ENCODE peak calls at places on chromosomes 7 and 10, in six cellular contexts. One of them, this sample, is unnamed.
A peak's percentile ranks its signal among the peaks of the same experiment; 100 is the strongest.

GRCh38 chr10:131590567-131590966 is 279.0 kb upstream of the TCERG1L start:
- DNase-seq in T-helper 2 cell: no peak
- DNase-seq in adipocyte: no peak
- DNase-seq in GM04504: no peak
- DNase-seq in Right ventricle myocardium inferior: no peak
- DNase-seq in activated CD4-positive, alpha-beta memory T cell treated with anti-CD3 and anti-CD28 coated beads, Interleukin-2, amount 10 ng/mL, durations not matched to agents 7 days and 5 days: no peak
- DNase-seq in this sample: no peak

GRCh38 chr7:103150192-103150591 is 1.3 kb upstream of the NAPEPLD start:
- DNase-seq in activated CD4-positive, alpha-beta memory T cell treated with anti-CD3 and anti-CD28 coated beads, Interleukin-2, amount 10 ng/mL, durations not matched to agents 7 days and 5 days: no peak
- DNase-seq in T-helper 2 cell: no peak
- DNase-seq in Right ventricle myocardium inferior: no peak
- DNase-seq in GM04504: no peak
- DNase-seq in adipocyte: no peak
- DNase-seq in this sample: no peak

GRCh38 chr7:24971333-24972165 is 8.4 kb downstream of the OSBPL3 start:
- DNase-seq in adipocyte: peak; percentile 82
- DNase-seq in T-helper 2 cell: no peak
- DNase-seq in GM04504: peak; percentile 90
- DNase-seq in Right ventricle myocardium inferior: no peak
- DNase-seq in activated CD4-positive, alpha-beta memory T cell treated with anti-CD3 and anti-CD28 coated beads, Interleukin-2, amount 10 ng/mL, durations not matched to agents 7 days and 5 days: peak; percentile 17
- DNase-seq in this sample: peak; percentile 83

GRCh38 chr7:85023066-85023687 is 163.7 kb downstream of the SEMA3D start:
- DNase-seq in activated CD4-positive, alpha-beta memory T cell treated with anti-CD3 and anti-CD28 coated beads, Interleukin-2, amount 10 ng/mL, durations not matched to agents 7 days and 5 days: no peak
- DNase-seq in adipocyte: peak; percentile 84
- DNase-seq in GM04504: peak; percentile 23
- DNase-seq in T-helper 2 cell: no peak
- DNase-seq in Right ventricle myocardium inferior: no peak
- DNase-seq in this sample: peak; percentile 21

GRCh38 chr10:28722065-28722803 is 44.9 kb downstream of the BAMBI start:
- DNase-seq in T-helper 2 cell: no peak
- DNase-seq in GM04504: no peak
- DNase-seq in adipocyte: peak; percentile 68
- DNase-seq in Right ventricle myocardium inferior: peak; percentile 63
- DNase-seq in activated CD4-positive, alpha-beta memory T cell treated with anti-CD3 and anti-CD28 coated beads, Interleukin-2, amount 10 ng/mL, durations not matched to agents 7 days and 5 days: no peak
- DNase-seq in this sample: peak; percentile 33

GRCh38 chr10:79502561-79503309 is 9.6 kb upstream of the EIF5AL1 start:
- DNase-seq in activated CD4-positive, alpha-beta memory T cell treated with anti-CD3 and anti-CD28 coated beads, Interleukin-2, amount 10 ng/mL, durations not matched to agents 7 days and 5 days: no peak
- DNase-seq in T-helper 2 cell: no peak
- DNase-seq in Right ventricle myocardium inferior: no peak
- DNase-seq in adipocyte: no peak
- DNase-seq in GM04504: no peak
- DNase-seq in this sample: no peak

GRCh38 chr10:34530778-34531177 is 284.3 kb downstream of the PARD3 start:
- DNase-seq in GM04504: no peak
- DNase-seq in Right ventricle myocardium inferior: no peak
- DNase-seq in activated CD4-positive, alpha-beta memory T cell treated with anti-CD3 and anti-CD28 coated beads, Interleukin-2, amount 10 ng/mL, durations not matched to agents 7 days and 5 days: no peak
- DNase-seq in adipocyte: no peak
- DNase-seq in T-helper 2 cell: no peak
- DNase-seq in this sample: no peak

GRCh38 chr10:58302259-58302658 is 32.5 kb upstream of the UBE2D1 start:
- DNase-seq in GM04504: no peak
- DNase-seq in T-helper 2 cell: no peak
- DNase-seq in Right ventricle myocardium inferior: no peak
- DNase-seq in activated CD4-positive, alpha-beta memory T cell treated with anti-CD3 and anti-CD28 coated beads, Interleukin-2, amount 10 ng/mL, durations not matched to agents 7 days and 5 days: no peak
- DNase-seq in adipocyte: no peak
- DNase-seq in this sample: no peak

GRCh38 chr7:122653685-122654084 is 45.2 kb downstream of the RNF133 start:
- DNase-seq in Right ventricle myocardium inferior: no peak
- DNase-seq in adipocyte: no peak
- DNase-seq in T-helper 2 cell: no peak
- DNase-seq in GM04504: no peak
- DNase-seq in activated CD4-positive, alpha-beta memory T cell treated with anti-CD3 and anti-CD28 coated beads, Interleukin-2, amount 10 ng/mL, durations not matched to agents 7 days and 5 days: no peak
- DNase-seq in this sample: no peak

GRCh38 chr10:72418679-72419078 is 64.0 kb upstream of the DNAJB12 start:
- DNase-seq in activated CD4-positive, alpha-beta memory T cell treated with anti-CD3 and anti-CD28 coated beads, Interleukin-2, amount 10 ng/mL, durations not matched to agents 7 days and 5 days: no peak
- DNase-seq in adipocyte: no peak
- DNase-seq in Right ventricle myocardium inferior: no peak
- DNase-seq in T-helper 2 cell: no peak
- DNase-seq in GM04504: no peak
- DNase-seq in this sample: no peak

GRCh38 chr10:125626671-125627070 is 56.3 kb downstream of the TEX36 start:
- DNase-seq in GM04504: no peak
- DNase-seq in activated CD4-positive, alpha-beta memory T cell treated with anti-CD3 and anti-CD28 coated beads, Interleukin-2, amount 10 ng/mL, durations not matched to agents 7 days and 5 days: no peak
- DNase-seq in adipocyte: no peak
- DNase-seq in Right ventricle myocardium inferior: no peak
- DNase-seq in T-helper 2 cell: no peak
- DNase-seq in this sample: no peak

GRCh38 chr7:47757946-47758371 is 176.0 kb upstream of the TNS3 start:
- DNase-seq in GM04504: peak; percentile 60
- DNase-seq in adipocyte: peak; percentile 97
- DNase-seq in T-helper 2 cell: no peak
- DNase-seq in activated CD4-positive, alpha-beta memory T cell treated with anti-CD3 and anti-CD28 coated beads, Interleukin-2, amount 10 ng/mL, durations not matched to agents 7 days and 5 days: no peak
- DNase-seq in Right ventricle myocardium inferior: no peak
- DNase-seq in this sample: peak; percentile 97

GRCh38 chr10:74988055-74988773 is 123.2 kb upstream of the SAMD8 start:
- DNase-seq in activated CD4-positive, alpha-beta memory T cell treated with anti-CD3 and anti-CD28 coated beads, Interleukin-2, amount 10 ng/mL, durations not matched to agents 7 days and 5 days: no peak
- DNase-seq in T-helper 2 cell: no peak
- DNase-seq in Right ventricle myocardium inferior: no peak
- DNase-seq in adipocyte: peak; percentile 26
- DNase-seq in GM04504: peak; percentile 10
- DNase-seq in this sample: peak; percentile 56

GRCh38 chr7:129667116-129667515 is 55.6 kb downstream of the NRF1 start:
- DNase-seq in GM04504: no peak
- DNase-seq in Right ventricle myocardium inferior: no peak
- DNase-seq in T-helper 2 cell: no peak
- DNase-seq in activated CD4-positive, alpha-beta memory T cell treated with anti-CD3 and anti-CD28 coated beads, Interleukin-2, amount 10 ng/mL, durations not matched to agents 7 days and 5 days: no peak
- DNase-seq in adipocyte: no peak
- DNase-seq in this sample: no peak